ENCODE peak calls at places on chromosome 21, in five cellular contexts. R is IMR-90, G is K562, F is HepG2, I is GM12878. O is an unnamed sample.
A peak's percentile ranks its signal among the peaks of the same experiment; 100 is the strongest.

GRCh38 chr21:17435565-17436543 is 77.0 kb upstream of the CXADR start:
- DNase-seq in R (no peak), F (no peak), I (no peak), G (no peak), O (peak; percentile 23)

GRCh38 chr21:41217656-41218380 is 49.9 kb downstream of the BACE2 start:
- DNase-seq in I (no peak), G (peak; percentile 56), R (peak; percentile 74), F (no peak), O (no peak)

GRCh38 chr21:40556442-40556968 is 290.5 kb downstream of the DSCAM start:
- DNase-seq in F (no peak), G (no peak), R (no peak), I (no peak), O (no peak)

GRCh38 chr21:38915546-38915945 is 109.8 kb downstream of the ETS2 start:
- DNase-seq in I (no peak), G (no peak), R (no peak), F (no peak), O (no peak)

GRCh38 chr21:16624468-16625102 is 888.3 kb upstream of the CXADR start:
- DNase-seq in F (no peak), I (no peak), G (no peak), R (no peak), O (peak; percentile 58)

GRCh38 chr21:42592156-42592820 is 61.1 kb upstream of the PDE9A start:
- DNase-seq in F (no peak), R (no peak), I (no peak), G (no peak), O (no peak)

GRCh38 chr21:29287383-29287782 is 11.3 kb upstream of the BACH1 start:
- DNase-seq in G (no peak), R (peak; percentile 52), F (peak; percentile 35), I (no peak), O (no peak)

GRCh38 chr21:42013338-42013737 is 3.2 kb upstream of the ZBTB21 start:
- DNase-seq in F (no peak), I (no peak), G (no peak), R (no peak), O (no peak)

GRCh38 chr21:41228492-41228891 is 60.5 kb downstream of the BACE2 start:
- DNase-seq in R (no peak), G (no peak), F (no peak), I (no peak), O (no peak)

GRCh38 chr21:39805983-39806382 is 61.0 kb downstream of the IGSF5 start:
- DNase-seq in G (no peak), F (no peak), I (no peak), R (no peak), O (no peak)

GRCh38 chr21:37484535-37485474 is 118.2 kb downstream of the DYRK1A start:
- DNase-seq in I (no peak), G (no peak), R (peak; percentile 20), F (no peak), O (no peak)

GRCh38 chr21:15679630-15680029 is 50.2 kb upstream of the USP25 start:
- DNase-seq in F (peak; percentile 3), I (no peak), R (no peak), G (no peak), O (no peak)

GRCh38 chr21:43207043-43207315 is 38.2 kb downstream of the CRYAA start:
- DNase-seq in G (no peak), F (no peak), I (no peak), R (no peak), O (no peak)

GRCh38 chr21:22552390-22552789 is 1554.2 kb downstream of the NCAM2 start:
- DNase-seq in G (no peak), I (no peak), R (no peak), F (no peak), O (no peak)

GRCh38 chr21:37878946-37879660 is 37.2 kb downstream of the KCNJ6 start:
- DNase-seq in F (no peak), R (peak; percentile 93), I (no peak), G (peak; percentile 34), O (no peak)

GRCh38 chr21:16186742-16187141 is 457.0 kb downstream of the USP25 start:
- DNase-seq in I (no peak), F (no peak), R (peak; percentile 37), G (no peak), O (no peak)

GRCh38 chr21:45156459-45156858 is 82.1 kb downstream of the ADARB1 start:
- DNase-seq in I (no peak), G (no peak), R (no peak), F (no peak), O (no peak)

GRCh38 chr21:45153358-45154318 is 79.3 kb downstream of the ADARB1 start:
- DNase-seq in F (no peak), G (no peak), R (peak; percentile 70), I (no peak), O (no peak)

GRCh38 chr21:45152265-45152746 is 77.9 kb downstream of the ADARB1 start:
- DNase-seq in F (no peak), I (no peak), G (peak; percentile 75), R (no peak), O (no peak)

GRCh38 chr21:45155910-45156309 is 81.5 kb downstream of the ADARB1 start:
- DNase-seq in G (no peak), F (no peak), R (no peak), I (no peak), O (no peak)

DNA sequence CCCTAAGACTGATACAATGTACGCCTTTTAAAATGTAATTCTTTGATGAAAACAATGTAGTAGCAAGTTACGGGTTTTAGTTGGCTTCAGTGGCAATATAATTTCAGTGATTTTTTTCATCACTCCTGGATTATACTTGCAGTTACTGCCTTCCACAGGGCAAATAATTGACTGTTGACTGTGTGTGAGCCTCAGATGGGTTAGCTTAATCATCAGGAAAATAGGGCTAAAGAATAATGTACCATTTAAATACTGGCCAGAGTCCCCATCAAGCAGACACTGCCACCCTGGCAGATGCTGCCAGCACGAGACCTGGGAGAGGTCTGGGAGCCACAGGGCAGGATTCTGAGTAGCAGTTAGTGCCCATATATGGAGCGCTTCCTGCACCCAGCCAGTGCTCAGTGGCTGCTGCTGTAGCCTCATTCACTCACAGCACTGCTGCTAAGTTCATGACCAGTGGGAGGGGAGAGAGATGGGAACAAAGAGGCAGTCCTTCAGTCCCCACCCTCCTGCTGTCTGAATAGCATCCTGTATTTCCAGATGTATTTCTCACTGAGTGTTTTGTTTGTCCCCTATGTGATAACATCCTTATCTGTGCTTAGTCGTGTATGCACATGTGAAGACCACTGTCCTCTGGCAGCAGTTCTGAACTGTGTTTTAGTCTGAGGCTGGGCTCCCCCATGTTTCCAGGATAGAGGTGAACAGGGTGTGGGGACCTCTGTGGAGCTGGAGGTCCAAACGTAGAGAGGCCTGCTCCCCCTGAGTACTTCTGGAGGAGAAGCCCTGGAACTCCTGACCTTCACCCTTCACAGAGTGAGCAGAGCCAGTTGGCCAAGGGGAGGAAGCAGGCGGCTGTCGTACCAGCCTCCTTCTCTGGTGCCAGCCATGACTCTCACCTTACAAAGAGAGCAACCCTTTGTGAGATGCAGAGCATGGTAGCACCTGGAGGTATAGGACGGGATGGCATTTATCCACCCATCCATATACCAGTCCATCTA is 80.4 kb downstream of the ADARB1 start:
- DNase-seq in R (peak; percentile 87), I (no peak), F (no peak), G (no peak), O (peak; percentile 87)
- TF ChIP-seq MXI1 in R (peak; percentile 63), I (no peak), F (no peak), G (no peak), O (peak; percentile 57)

DNA sequence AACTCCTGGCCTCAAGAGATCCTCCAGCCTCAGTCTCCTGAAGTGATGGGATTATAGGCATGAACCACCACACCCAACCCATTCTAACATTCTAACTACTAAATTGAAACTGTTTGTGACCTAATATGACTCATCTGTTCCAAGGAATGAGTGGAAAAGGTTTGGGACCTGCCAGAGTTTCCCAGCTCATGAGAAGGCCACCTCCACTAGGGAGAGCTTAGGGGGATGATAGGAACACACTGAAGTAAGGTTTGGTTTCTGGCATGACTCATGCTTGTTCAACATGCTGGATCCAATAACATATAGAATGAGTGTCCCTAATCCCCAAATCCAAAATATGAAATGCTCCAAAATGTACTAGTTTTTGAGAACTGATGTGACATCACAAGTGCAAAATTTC is 18.9 kb upstream of the SCAF4 start:
- DNase-seq in R (peak; percentile 56), F (no peak), G (no peak), I (no peak), O (no peak)
- TF ChIP-seq MXI1 in R (no peak), F (no peak), G (no peak), I (no peak), O (no peak)

GRCh38 chr21:35268817-35269216 is 219.7 kb upstream of the RUNX1 start:
- DNase-seq in R (no peak), F (no peak), I (no peak), G (no peak), O (no peak)

GRCh38 chr21:35259452-35259851 is 210.3 kb upstream of the RUNX1 start:
- DNase-seq in G (no peak), R (no peak), F (no peak), I (no peak), O (no peak)

GRCh38 chr21:35266546-35266945 is 217.4 kb upstream of the RUNX1 start:
- DNase-seq in I (no peak), F (no peak), G (no peak), R (no peak), O (no peak)

GRCh38 chr21:35268261-35268660 is 219.2 kb upstream of the RUNX1 start:
- DNase-seq in I (no peak), R (no peak), F (no peak), G (no peak), O (no peak)

DNA sequence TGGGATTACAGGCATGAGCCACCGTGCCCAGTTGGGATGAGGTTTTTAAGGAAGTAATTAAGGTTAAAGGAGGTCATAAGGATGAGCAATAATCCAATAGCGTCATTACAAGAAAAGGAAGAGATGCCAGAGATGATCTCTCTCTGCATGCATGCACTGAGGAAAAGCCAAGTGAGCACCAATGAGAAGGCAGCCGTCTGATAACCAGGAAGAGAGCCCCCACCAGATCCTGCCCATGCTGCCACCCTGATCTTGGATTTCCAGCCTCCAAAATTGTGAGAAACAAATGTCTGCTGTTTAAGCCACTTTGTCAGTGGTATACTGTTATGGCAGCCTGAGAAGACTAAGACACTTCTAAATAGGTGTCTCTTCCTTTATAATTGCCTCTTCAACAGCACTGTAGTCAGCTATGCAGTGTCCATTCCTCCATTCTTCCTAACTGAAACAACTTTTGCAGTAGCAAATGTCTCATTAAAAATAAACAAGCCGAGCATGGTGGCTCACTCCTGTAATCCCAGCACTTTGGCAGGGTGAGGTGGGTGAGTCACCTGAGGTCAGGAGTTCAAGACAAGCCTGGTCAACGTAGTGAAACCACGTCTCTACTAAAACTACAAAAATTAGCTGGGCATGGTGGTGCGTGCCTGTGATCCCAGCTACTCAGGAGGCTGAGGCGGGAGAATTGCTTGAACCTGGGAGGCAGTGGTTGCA is 216.2 kb upstream of the RUNX1 start:
- DNase-seq in G (no peak), F (no peak), I (no peak), R (peak; percentile 79), O (no peak)
- TF ChIP-seq MXI1 in G (no peak), F (no peak), I (no peak), R (no peak), O (no peak)

DNA sequence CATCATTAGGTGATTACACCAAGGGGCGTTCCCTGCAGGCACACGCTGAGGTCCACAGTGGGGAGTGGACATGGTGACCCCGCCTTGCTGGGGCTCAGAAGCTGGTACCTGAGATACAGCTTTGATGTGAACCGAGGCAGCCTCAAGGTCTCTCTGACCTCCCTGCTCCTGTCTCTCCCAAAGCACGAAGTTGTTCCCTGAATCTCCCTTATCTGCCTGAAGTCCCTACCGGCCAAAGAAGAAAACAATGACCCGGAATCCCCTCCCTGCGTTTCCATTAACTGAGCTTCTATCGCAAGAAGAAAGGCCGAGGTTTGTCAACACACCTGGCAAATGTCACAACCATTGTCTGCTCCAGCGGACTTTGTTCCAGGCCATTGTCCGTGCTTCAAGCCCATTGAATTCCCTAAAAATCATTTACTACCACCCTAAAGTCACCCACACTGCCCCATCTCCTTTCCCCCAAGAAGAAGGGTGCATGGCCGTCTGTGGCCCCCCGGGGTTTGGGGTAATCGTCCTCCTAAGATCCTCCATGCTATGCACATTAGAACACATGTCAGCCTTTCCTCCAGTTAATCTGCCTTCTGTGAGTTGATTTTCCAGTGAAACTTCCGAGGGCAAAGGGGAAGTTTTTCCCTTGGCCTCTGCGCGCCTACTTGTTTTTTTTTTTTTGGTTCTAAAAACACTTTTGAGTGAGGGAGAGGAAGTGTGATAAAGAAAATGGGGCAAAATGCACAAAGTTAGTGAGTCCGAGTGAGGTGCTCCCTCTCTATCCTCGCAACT is 48.1 kb upstream of the COL18A1 start:
- DNase-seq in G (no peak), R (no peak), I (no peak), F (peak; percentile 87), O (no peak)
- TF ChIP-seq MXI1 in G (no peak), R (no peak), I (no peak), F (no peak), O (no peak)

O was measured in SK-N-SH.